ENCODE peak calls at places on chromosomes 1 and 21, in four cellular contexts. P is H9, N is IMR-90, R is H1. O is an unnamed sample.
A peak's percentile ranks its signal among the peaks of the same experiment; 100 is the strongest.

GRCh38 chr1:2194319-2194897 is at the start of gene FAAP20:
- DNase-seq in R (no peak), P (peak; percentile 81), N (peak; percentile 54), O (peak; percentile 63)

GRCh38 chr1:162626733-162627132 is 5.5 kb upstream of the DDR2 start:
- DNase-seq in P (no peak), R (no peak), N (no peak), O (no peak)

GRCh38 chr1:188769181-188769580 is 1708.5 kb downstream of the BRINP3 start:
- DNase-seq in R (no peak), P (peak; percentile 49), N (no peak), O (peak; percentile 65)

GRCh38 chr1:168097921-168098528 is 38.7 kb downstream of the GPR161 start:
- DNase-seq in P (no peak), R (no peak), N (no peak), O (no peak)

GRCh38 chr21:43188712-43189151 is 19.9 kb downstream of the CRYAA start:
- DNase-seq in N (no peak), R (no peak), P (no peak), O (no peak)

GRCh38 chr1:89068291-89068690 is 3.3 kb upstream of the GBP1 start:
- DNase-seq in P (no peak), R (no peak), N (peak; percentile 73), O (no peak)

GRCh38 chr21:42525676-42526378 is 12.2 kb downstream of the SLC37A1 start:
- DNase-seq in P (no peak), N (no peak), R (no peak), O (no peak)

GRCh38 chr1:85322655-85323054 is 46.2 kb upstream of the BCL10 start:
- DNase-seq in R (no peak), N (peak; percentile 59), P (no peak), O (no peak)

GRCh38 chr1:246151796-246152434 is 355.2 kb downstream of the SMYD3 start:
- DNase-seq in P (peak; percentile 49), R (no peak), N (peak; percentile 9), O (peak; percentile 67)

GRCh38 chr1:3539707-3540425 is 71.4 kb downstream of the MEGF6 start:
- DNase-seq in N (no peak), R (no peak), P (no peak), O (no peak)

GRCh38 chr1:225318706-225319575 is 108.9 kb downstream of the LBR start:
- DNase-seq in P (peak; percentile 40), R (no peak), N (peak; percentile 36), O (peak; percentile 64)

GRCh38 chr1:201214461-201214860 is 23.8 kb downstream of the IGFN1 start:
- DNase-seq in N (no peak), R (no peak), P (peak; percentile 58), O (peak; percentile 80)

GRCh38 chr1:84687703-84688460 is 2.4 kb downstream of the SSX2IP start:
- DNase-seq in P (no peak), N (peak; percentile 66), R (no peak), O (no peak)

GRCh38 chr1:232613752-232614381 is 16.1 kb downstream of the SIPA1L2 start:
- DNase-seq in P (no peak), N (peak; percentile 94), R (no peak), O (no peak)

GRCh38 chr21:26441081-26441610 is 131.9 kb downstream of the CYYR1 start:
- DNase-seq in N (no peak), R (no peak), P (no peak), O (no peak)

GRCh38 chr21:29248124-29248523 is 50.6 kb upstream of the BACH1 start:
- DNase-seq in N (peak; percentile 35), P (no peak), R (no peak), O (no peak)

GRCh38 chr1:167763525-167764220 is 41.9 kb downstream of the MPZL1 start:
- DNase-seq in P (no peak), N (no peak), R (no peak), O (no peak)

GRCh38 chr1:180577361-180577760 is 18.6 kb downstream of the OVAAL start:
- DNase-seq in R (no peak), P (no peak), N (no peak), O (no peak)

GRCh38 chr1:76053021-76053420 is 21.5 kb upstream of the ST6GALNAC3 start:
- DNase-seq in P (peak; percentile 62), N (no peak), R (peak; percentile 55), O (no peak)

DNA sequence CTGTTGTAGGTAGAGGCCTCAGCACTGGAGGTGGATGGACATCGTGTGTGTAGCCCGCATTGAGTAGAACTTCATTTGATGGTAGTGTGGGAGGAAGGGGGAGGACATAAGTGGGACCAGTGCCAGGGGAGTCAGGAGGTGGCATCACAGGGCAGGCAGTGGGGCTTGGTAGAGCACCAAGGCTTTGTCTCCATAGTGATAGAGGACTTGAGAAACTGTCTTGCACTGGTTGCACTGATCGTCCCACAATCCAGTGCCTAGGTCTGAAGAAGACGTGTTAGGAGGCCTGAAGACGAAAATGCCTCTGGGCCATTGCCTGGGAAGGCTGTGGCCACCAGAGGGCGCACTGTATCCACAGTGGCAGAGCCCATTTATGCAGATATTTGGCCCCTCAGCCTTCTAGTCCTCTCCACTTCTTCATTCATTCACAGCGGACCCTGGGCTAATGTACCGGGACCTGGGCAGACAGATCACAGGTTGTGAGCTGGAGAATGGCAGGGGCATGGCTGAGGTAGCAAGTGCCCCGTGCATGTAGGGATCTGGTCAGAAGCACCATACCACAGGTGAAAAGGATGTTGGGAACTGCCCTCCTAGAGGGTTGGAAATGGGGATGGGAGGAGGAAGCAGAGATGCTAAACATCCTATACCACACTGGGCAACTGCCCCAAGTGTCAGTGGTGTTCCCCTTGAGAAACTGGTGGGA is 95.4 kb downstream of the PIK3R3 start:
- DNase-seq in R (peak; percentile 97), N (peak; percentile 77), P (peak; percentile 88), O (peak; percentile 85)
- H3K56ac ChIP-seq in R (no peak overlapping the region), N (no peak overlapping the region), P (no peak overlapping the region), O (peak overlapping the region; percentile 53)

GRCh38 chr1:163668472-163668871 is 346.7 kb downstream of the NUF2 start:
- DNase-seq in R (no peak), N (no peak), P (no peak), O (no peak)

GRCh38 chr1:163673076-163673475 is 351.3 kb downstream of the NUF2 start:
- DNase-seq in R (no peak), P (no peak), N (no peak), O (no peak)

GRCh38 chr1:163673756-163674155 is 352.0 kb downstream of the NUF2 start:
- DNase-seq in N (peak; percentile 23), R (no peak), P (no peak), O (no peak)

GRCh38 chr1:163670980-163671757 is 349.4 kb downstream of the NUF2 start:
- DNase-seq in P (no peak), R (no peak), N (no peak), O (peak; percentile 87)
- H3K56ac ChIP-seq in P (no peak overlapping the region), R (no peak overlapping the region), N (no peak overlapping the region), O (peak overlapping the region; percentile 53)

GRCh38 chr1:48225579-48225978 is 3.1 kb downstream of the SLC5A9 start:
- DNase-seq in R (no peak), N (no peak), P (no peak), O (no peak)

GRCh38 chr1:48223372-48224081 is 1.0 kb downstream of the SLC5A9 start:
- DNase-seq in P (no peak), R (no peak), N (no peak), O (no peak)

GRCh38 chr1:48229309-48229708 is 6.8 kb downstream of the SLC5A9 start:
- DNase-seq in R (no peak), N (no peak), P (no peak), O (no peak)

GRCh38 chr1:48228156-48228555 is 5.6 kb downstream of the SLC5A9 start:
- DNase-seq in P (peak; percentile 87), N (no peak), R (peak; percentile 68), O (peak; percentile 88)

DNA sequence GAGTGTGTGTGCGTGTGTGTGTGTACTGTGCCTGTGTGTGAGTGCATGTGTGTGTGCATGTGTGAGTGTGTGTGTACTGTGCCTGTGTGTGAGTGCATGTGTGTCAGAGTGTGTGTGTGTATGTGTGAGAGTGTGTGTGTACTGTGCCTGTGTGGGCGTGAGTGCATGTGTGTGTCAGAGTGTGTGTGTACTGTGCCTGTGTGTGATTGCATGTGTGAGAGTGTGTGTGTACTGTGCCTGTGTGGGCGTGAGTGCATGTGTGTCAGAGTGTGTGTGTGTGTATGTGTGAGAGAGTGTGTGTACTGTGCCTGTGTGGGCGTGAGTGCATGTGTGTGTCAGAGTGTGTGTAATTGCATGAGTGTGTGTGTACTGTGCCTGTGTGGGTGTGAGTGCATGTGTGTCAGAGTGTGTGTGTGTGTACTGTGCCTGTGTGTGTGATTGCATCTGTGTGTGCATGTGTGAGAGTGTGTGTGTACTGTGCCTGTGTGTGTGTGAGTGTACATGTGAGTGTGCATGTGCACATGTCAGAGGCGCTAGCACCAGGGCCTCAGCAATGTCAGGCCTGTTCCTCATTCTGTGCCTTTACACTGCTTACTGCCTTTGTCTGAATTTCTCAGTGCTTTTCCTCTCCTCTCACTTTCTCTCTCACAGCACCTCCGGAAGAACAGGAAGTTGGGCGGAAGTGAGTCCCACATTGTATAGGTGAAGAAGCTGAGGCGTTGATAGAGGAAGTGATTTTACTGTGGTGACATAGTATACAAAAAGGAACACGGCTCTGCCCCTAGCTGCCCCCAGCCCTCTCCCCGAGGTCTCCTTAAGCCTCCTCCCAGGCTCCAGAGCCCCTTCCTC is 4.9 kb downstream of the SLC5A9 start:
- DNase-seq in P (no peak), N (no peak), R (no peak), O (no peak)
- H3K56ac ChIP-seq in P (no peak overlapping the region), N (no peak overlapping the region), R (peak overlapping the region; percentile 47), O (peak overlapping the region; percentile 84)

DNA sequence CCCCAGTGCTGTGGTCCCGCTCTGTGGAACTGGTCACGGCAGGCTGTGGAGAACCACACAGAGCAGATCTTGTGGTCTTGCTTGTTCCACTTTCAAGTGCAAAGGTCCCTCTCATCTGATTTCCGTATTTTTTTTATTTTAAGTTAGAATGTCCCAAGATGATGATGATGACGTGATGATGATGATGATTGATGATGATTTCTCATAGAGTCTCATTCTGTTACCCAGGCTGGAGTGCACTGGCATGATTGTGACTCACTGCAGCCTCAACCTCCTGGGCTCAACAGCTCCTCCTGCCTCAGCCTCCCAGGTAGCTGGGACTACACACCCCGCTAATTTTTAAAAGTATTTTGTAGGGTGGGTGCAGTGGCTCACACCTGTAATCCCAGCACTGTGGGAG is 12.2 kb downstream of the EVA1C start:
- DNase-seq in P (no peak), R (no peak), N (no peak), O (no peak)
- H3K56ac ChIP-seq in P (no peak overlapping the region), R (no peak overlapping the region), N (no peak overlapping the region), O (no peak overlapping the region)

O was measured in mesendoderm.